ENCODE peak calls at places on chromosomes 1 and 21, in five cellular contexts. O is K562, P is SK-N-SH, N is HepG2, D is GM12892. U is an unnamed sample.

GRCh38 chr1:239947789-239948188 is 143.9 kb upstream of the FMN2 start:
- DNase-seq in O (no peak), P (no peak), N (no peak), D (no peak), U (no peak)

GRCh38 chr1:34795916-34796315 is 3.1 kb downstream of the GJA4 start:
- DNase-seq in O (no peak), P (no peak), N (no peak), D (no peak), U (no peak)

GRCh38 chr1:211036701-211037494 is 97.0 kb downstream of the KCNH1 start:
- DNase-seq in O (peak; percentile 44), P (no peak), N (peak; percentile 39), D (no peak), U (no peak)

GRCh38 chr21:35414511-35415139 is 365.5 kb upstream of the RUNX1 start:
- DNase-seq in O (no peak), P (no peak), N (no peak), D (no peak), U (no peak)

GRCh38 chr1:40539338-40539737 is 7.9 kb downstream of the ZNF684 start:
- DNase-seq in O (no peak), P (no peak), N (no peak), D (no peak), U (no peak)

GRCh38 chr1:2611621-2612437 is 21.0 kb downstream of the MMEL1 start:
- DNase-seq in O (no peak), P (no peak), N (no peak), D (no peak), U (peak; percentile 8)

GRCh38 chr1:38929476-38929875 is 12.2 kb downstream of the RHBDL2 start:
- DNase-seq in O (no peak), P (peak; percentile 54), N (no peak), D (no peak), U (no peak)

GRCh38 chr1:236394016-236394481 is at the start of gene EDARADD:
- DNase-seq in O (peak; percentile 51), P (no peak), N (no peak), D (no peak), U (no peak)

GRCh38 chr1:35565742-35566133 is 7.4 kb upstream of the TFAP2E start:
- DNase-seq in O (no peak), P (no peak), N (no peak), D (no peak), U (no peak)

GRCh38 chr1:15343729-15344128 is 66.0 kb upstream of the EFHD2 start:
- DNase-seq in O (no peak), P (no peak), N (no peak), D (no peak), U (no peak)

GRCh38 chr1:99645199-99645598 is 714 bp upstream of the PALMD start:
- DNase-seq in O (peak; percentile 53), P (no peak), N (peak; percentile 76), D (no peak), U (no peak)

GRCh38 chr1:7421471-7422075 is 349.5 kb upstream of the VAMP3 start:
- DNase-seq in O (no peak), P (peak; percentile 4), N (no peak), D (no peak), U (no peak)

GRCh38 chr1:7420706-7421105 is 350.4 kb upstream of the VAMP3 start:
- DNase-seq in O (no peak), P (peak; percentile 9), N (no peak), D (no peak), U (no peak)

GRCh38 chr1:7422966-7423365 is 348.1 kb upstream of the VAMP3 start:
- DNase-seq in O (no peak), P (no peak), N (no peak), D (no peak), U (no peak)

GRCh38 chr1:7422561-7422960 is 348.5 kb upstream of the VAMP3 start:
- DNase-seq in O (no peak), P (no peak), N (no peak), D (no peak), U (no peak)

GRCh38 chr1:7422081-7422480 is 349.0 kb upstream of the VAMP3 start:
- DNase-seq in O (no peak), P (no peak), N (no peak), D (no peak), U (no peak)
- TF ChIP-seq TAF1 in O (no peak), P (no peak), N (no peak), D (no peak), U (no peak)

GRCh38 chr1:238458924-238459323 is 568.2 kb upstream of the ZP4 start:
- DNase-seq in O (no peak), P (no peak), N (no peak), D (no peak), U (no peak)
- TF ChIP-seq POLR2AphosphoS5 in O (no peak), P (no peak), N (no peak), D (no peak), U (no peak)

DNA sequence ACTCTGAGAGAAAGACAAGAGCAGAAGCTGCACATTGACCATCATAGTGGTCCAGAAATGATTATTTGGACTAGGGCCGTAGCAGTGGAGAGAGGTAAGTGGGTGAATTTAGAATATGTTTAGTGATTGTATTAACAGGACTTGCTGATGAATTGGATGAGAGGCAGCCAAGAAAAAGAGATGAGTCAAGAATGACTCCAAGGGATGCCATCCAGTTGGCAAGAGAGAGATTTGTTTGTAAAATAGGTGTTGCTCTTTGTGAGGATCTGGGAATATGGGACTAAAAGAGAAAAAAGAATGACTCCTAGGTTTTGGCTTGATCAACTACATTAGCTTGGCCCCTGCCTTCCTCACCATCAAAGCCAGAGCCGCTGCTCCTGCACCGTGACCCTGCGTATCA is 54.2 kb upstream of the ARTN start:
- DNase-seq in O (no peak), P (no peak), N (no peak), D (no peak), U (no peak)
- TF ChIP-seq TAF1 in O (no peak), P (no peak), N (no peak), D (no peak), U (no peak)

GRCh38 chr1:169545472-169545871 is 40.8 kb downstream of the F5 start:
- DNase-seq in O (no peak), P (no peak), N (no peak), D (no peak), U (no peak)

GRCh38 chr1:169548312-169548711 is 38.0 kb downstream of the F5 start:
- DNase-seq in O (no peak), P (no peak), N (no peak), D (no peak), U (no peak)

GRCh38 chr1:169550294-169550693 is 36.0 kb downstream of the F5 start:
- DNase-seq in O (peak; percentile 45), P (peak; percentile 21), N (peak; percentile 58), D (peak; percentile 0), U (no peak)

GRCh38 chr1:169546087-169546995 is 39.9 kb downstream of the F5 start:
- DNase-seq in O (peak; percentile 82), P (peak; percentile 14), N (peak; percentile 66), D (no peak), U (no peak)
- TF ChIP-seq POLR2AphosphoS5 in O (no peak), P (no peak), N (no peak), D (no peak), U (no peak)

GRCh38 chr1:43933386-43934278 is at the start of gene ARTN:
- DNase-seq in O (no peak), P (no peak), N (no peak), D (no peak), U (no peak)
- TF ChIP-seq TAF1 in O (no peak), P (no peak), N (no peak), D (no peak), U (no peak)

GRCh38 chr1:19670787-19671186 is 6.1 kb downstream of the HTR6 start:
- DNase-seq in O (no peak), P (no peak), N (no peak), D (no peak), U (no peak)
- TF ChIP-seq POLR2AphosphoS5 in O (no peak), P (no peak), N (no peak), D (no peak), U (no peak)

U was measured in GM12891.